ENCODE peak calls at places on chromosome 21, in nine cellular contexts. I is CD14-positive monocyte, A is MCF 10A, U is left ventricle myocardium inferior, Y is osteocyte, F is OCI-LY7, W is RWPE1, G is GM13977, V is left lung. Z is an unnamed sample.
A peak's percentile ranks its signal among the peaks of the same experiment; 100 is the strongest.

GRCh38 chr21:29148535-29148934 is 18.1 kb downstream of the MAP3K7CL start:
- DNase-seq in I (no peak), A (no peak), U (no peak), Y (no peak), F (no peak), W (no peak), G (no peak), V (no peak), Z (no peak)

GRCh38 chr21:42568834-42569731 is 55.4 kb downstream of the SLC37A1 start:
- DNase-seq in I (peak; percentile 16), A (no peak), U (no peak), Y (no peak), F (no peak), W (no peak), G (no peak), V (peak; percentile 35), Z (no peak)

GRCh38 chr21:33069645-33069993 is 322 bp upstream of the OLIG1 start:
- DNase-seq in I (no peak), A (no peak), U (no peak), Y (no peak), F (no peak), W (no peak), G (no peak), V (no peak), Z (no peak)

GRCh38 chr21:41776778-41777177 is 9.9 kb upstream of the RIPK4 start:
- DNase-seq in I (no peak), A (no peak), U (no peak), Y (no peak), F (no peak), W (no peak), G (no peak), V (no peak), Z (no peak)

GRCh38 chr21:43761886-43762285 is 14.2 kb downstream of the CSTB start:
- DNase-seq in I (no peak), A (no peak), U (no peak), Y (no peak), F (no peak), W (no peak), G (no peak), V (no peak), Z (no peak)

GRCh38 chr21:21163904-21164303 is 165.7 kb downstream of the NCAM2 start:
- DNase-seq in I (no peak), A (peak; percentile 70), U (no peak), Y (no peak), F (peak; percentile 51), W (peak; percentile 23), G (peak; percentile 17), V (peak; percentile 31), Z (no peak)

GRCh38 chr21:15966216-15966615 is 236.4 kb downstream of the USP25 start:
- DNase-seq in I (no peak), A (no peak), U (no peak), Y (no peak), F (no peak), W (no peak), G (no peak), V (no peak), Z (no peak)

GRCh38 chr21:33033961-33034413 is 8.3 kb downstream of the OLIG2 start:
- DNase-seq in I (no peak), A (no peak), U (no peak), Y (no peak), F (no peak), W (no peak), G (peak; percentile 21), V (no peak), Z (no peak)

GRCh38 chr21:14554948-14555347 is 8.8 kb upstream of the SAMSN1 start:
- DNase-seq in I (no peak), A (peak; percentile 35), U (no peak), Y (no peak), F (no peak), W (no peak), G (no peak), V (no peak), Z (no peak)

GRCh38 chr21:42057861-42058437 is 13.2 kb upstream of the UMODL1 start:
- DNase-seq in I (no peak), A (no peak), U (no peak), Y (no peak), F (no peak), W (no peak), G (no peak), V (no peak), Z (no peak)

GRCh38 chr21:23452384-23453083 is 2154.7 kb downstream of the MRPL39 start:
- DNase-seq in I (no peak), A (no peak), U (no peak), Y (no peak), F (no peak), W (no peak), G (no peak), V (no peak), Z (no peak)
- TF ChIP-seq CTCF in I (no peak), A (no peak), U (peak; percentile 47), Y (peak; percentile 33), F (no peak), W (peak; percentile 7), G (peak; percentile 27), V (no peak), Z (no peak)

DNA sequence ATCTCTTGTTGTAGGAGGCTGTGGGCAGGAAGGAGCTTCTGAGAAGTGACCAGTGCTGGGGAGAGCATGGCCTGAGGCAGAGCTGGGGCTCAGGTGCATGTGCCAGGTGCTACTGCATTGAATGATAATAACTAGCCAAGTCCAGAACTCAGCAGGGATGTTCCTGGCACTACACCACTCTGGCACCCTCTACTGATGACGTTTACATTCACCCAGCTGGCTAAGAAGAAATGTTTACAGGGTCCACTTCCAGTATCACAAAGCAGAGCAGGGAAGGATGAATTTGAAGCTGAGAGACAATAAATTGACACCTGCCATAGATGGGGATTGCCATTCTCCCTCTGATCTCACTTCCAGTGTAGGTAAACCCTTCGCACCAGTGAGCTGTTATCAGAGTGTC is 411.8 kb downstream of the SETD4 start:
- DNase-seq in I (no peak), A (peak; percentile 12), U (no peak), Y (no peak), F (no peak), W (no peak), G (no peak), V (no peak), Z (no peak)
- TF ChIP-seq CTCF in I (no peak), A (no peak), U (no peak), Y (no peak), F (no peak), W (no peak), G (no peak), V (no peak), Z (no peak)

GRCh38 chr21:37546299-37546908 is 179.8 kb downstream of the DYRK1A start:
- DNase-seq in I (no peak), A (no peak), U (no peak), Y (peak; percentile 68), F (no peak), W (no peak), G (no peak), V (no peak), Z (no peak)
- TF ChIP-seq CTCF in I (no peak), A (no peak), U (no peak), Y (no peak), F (no peak), W (no peak), G (no peak), V (no peak), Z (no peak)

DNA sequence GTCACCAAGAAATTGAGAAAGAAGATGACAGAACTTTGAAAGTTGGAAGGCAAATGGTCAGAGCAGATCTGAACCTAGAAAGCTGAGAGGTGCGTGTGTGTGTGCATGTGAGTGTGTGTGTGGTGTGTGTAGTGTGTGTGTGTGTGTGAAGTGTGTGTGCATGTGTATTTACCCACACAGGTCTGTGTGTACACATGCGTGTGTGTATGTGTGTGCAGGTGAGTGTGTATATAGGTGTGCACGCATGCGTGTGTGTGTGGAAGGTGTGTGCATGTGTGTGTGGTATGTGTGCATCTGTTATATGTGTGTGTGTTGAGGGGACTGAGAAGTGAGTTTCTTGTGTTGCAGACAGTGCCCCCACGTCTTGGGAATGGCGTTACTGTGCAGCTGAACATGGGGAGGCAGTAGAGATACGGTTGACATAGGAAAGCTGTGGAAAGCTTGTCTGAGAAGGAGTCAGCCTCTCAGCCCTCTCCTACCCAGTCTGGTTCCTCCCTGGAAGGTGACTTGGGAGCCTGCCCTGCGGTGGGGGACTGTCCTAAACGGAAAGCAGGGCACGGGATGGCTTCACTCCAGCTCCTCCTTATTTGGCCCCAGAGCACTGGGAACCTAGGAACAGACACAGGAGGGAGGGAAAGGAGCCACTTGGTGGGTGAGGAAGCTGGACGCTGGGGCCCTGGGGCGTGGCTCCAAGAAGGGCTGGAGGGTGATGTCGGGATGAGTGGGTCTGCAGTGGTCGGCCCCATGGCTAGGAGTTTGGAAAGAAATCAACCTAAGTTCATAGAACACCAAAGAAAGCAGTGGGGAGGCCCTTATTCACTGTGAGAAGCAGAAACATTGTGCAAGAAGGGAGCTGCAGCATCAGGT is 97.2 kb downstream of the PCBP3 start:
- DNase-seq in I (no peak), A (no peak), U (no peak), Y (peak; percentile 67), F (no peak), W (no peak), G (no peak), V (no peak), Z (no peak)
- TF ChIP-seq CTCF in I (no peak), A (no peak), U (no peak), Y (no peak), F (no peak), W (no peak), G (no peak), V (no peak), Z (no peak)